ENCODE peak calls at places on chromosomes 7 and 10, in nine cellular contexts. H is gastrocnemius medialis; F is PC-9; K is CD4-positive, alpha-beta T cell; E is WERI-Rb-1; Y is mammary epithelial cell; A is AG04450; Q is heart right ventricle; V is caudate nucleus. J is an unnamed sample.

GRCh38 chr10:74103560-74104248 is 46.9 kb downstream of the AP3M1 start:
- DNase-seq in Q (no peak), Y (no peak), A (no peak), H (no peak), V (no peak), K (no peak), F (no peak), E (no peak), J (peak)

GRCh38 chr7:33143996-33144718 is 14.8 kb downstream of the BBS9 start:
- DNase-seq in Y (peak), K (no peak), V (no peak), H (no peak), Q (no peak), F (peak), A (no peak), E (no peak), J (no peak)

GRCh38 chr7:87091487-87092066 is 32.1 kb upstream of the ELAPOR2 start:
- DNase-seq in H (no peak), Y (no peak), K (no peak), Q (no peak), F (peak), V (no peak), A (no peak), E (no peak), J (no peak)

GRCh38 chr7:129222064-129222463 is 2.8 kb upstream of the AHCYL2 start:
- DNase-seq in Q (no peak), F (no peak), E (peak), Y (no peak), A (no peak), K (no peak), H (no peak), V (no peak), J (peak)

GRCh38 chr7:66896441-66896840 is 24.6 kb upstream of the TMEM248 start:
- DNase-seq in V (no peak), Y (peak), H (no peak), F (no peak), Q (no peak), E (no peak), A (no peak), K (no peak), J (no peak)

GRCh38 chr10:86647773-86648705 is 6.3 kb upstream of the OPN4 start:
- DNase-seq in E (no peak), Y (peak), V (no peak), H (no peak), F (peak), A (no peak), Q (no peak), K (no peak), J (no peak)

GRCh38 chr10:23197416-23197861 is 5.3 kb downstream of the PTF1A start:
- DNase-seq in A (no peak), V (no peak), F (no peak), K (no peak), Y (no peak), E (no peak), H (no peak), Q (no peak), J (no peak)

GRCh38 chr7:81488210-81488609 is 281.6 kb downstream of the HGF start:
- DNase-seq in H (no peak), E (no peak), K (no peak), F (no peak), A (no peak), V (no peak), Q (no peak), Y (peak), J (no peak)

GRCh38 chr10:22410394-22410793 is 65.1 kb downstream of the SPAG6 start:
- DNase-seq in F (no peak), Y (no peak), H (no peak), A (no peak), E (no peak), K (no peak), V (no peak), Q (no peak), J (no peak)

GRCh38 chr10:36493511-36493880 is 631.9 kb upstream of the ANKRD30A start:
- DNase-seq in E (no peak), Q (no peak), Y (peak), A (no peak), K (no peak), V (no peak), F (no peak), H (no peak), J (peak)

GRCh38 chr7:126856691-126857291 is 395.9 kb downstream of the GRM8 start:
- DNase-seq in F (no peak), K (no peak), Y (peak), V (no peak), H (no peak), E (no peak), A (no peak), Q (no peak), J (peak)

GRCh38 chr7:120843121-120843520 is 14.8 kb downstream of the TSPAN12 start:
- DNase-seq in V (no peak), E (no peak), H (no peak), A (no peak), K (no peak), F (no peak), Y (no peak), Q (no peak), J (no peak)

GRCh38 chr10:109866168-109866994 is 56.9 kb downstream of the XPNPEP1 start:
- DNase-seq in K (no peak), H (no peak), E (peak), Q (peak), Y (no peak), F (no peak), V (no peak), A (no peak), J (no peak)

DNA sequence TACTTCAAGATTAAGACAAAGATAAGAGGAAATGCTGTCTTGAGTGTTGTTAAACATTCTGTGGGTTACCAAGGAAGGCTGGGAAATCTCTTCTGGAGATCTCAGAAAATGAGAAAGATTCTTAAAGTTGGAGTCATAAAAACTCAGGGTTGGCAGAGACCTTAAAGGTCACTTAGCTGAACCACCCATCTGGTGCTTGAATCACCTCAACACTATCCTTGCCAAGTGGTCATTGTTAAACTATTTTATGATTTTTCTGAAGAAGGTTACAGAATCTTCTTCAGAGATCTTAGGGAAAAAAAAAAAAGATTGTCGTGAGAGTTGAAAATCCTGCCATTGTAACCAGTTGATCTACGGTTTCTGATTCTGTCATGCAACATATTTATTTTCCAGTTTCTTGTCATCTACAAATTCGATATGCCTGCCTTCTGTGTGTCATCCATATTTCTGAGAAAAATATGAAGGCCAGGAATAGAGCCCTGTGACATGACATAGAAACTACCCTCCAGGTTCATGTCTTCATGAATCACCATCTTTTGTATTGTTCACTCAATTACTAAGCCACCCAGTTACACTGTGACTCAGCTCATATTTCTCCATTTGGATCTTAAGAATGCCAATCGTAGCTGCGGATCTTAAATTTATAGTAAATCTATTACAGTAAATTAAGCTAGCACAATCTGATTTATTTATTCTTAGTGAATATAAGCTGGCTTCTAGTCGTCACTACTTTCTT is 179.3 kb downstream of the ST7 start:
- DNase-seq in V (no peak), F (peak), Q (no peak), H (no peak), K (no peak), A (peak), E (no peak), Y (peak), J (no peak)
- H3K27ac ChIP-seq in V (no peak), F (peak), Q (no peak), H (no peak), K (no peak), A (peak), E (no peak), Y (peak), J (no peak)

GRCh38 chr10:51932530-51932929 is 233.1 kb upstream of the CSTF2T start:
- DNase-seq in E (no peak), K (no peak), Y (no peak), V (no peak), F (no peak), Q (no peak), H (no peak), A (no peak), J (no peak)
- H3K27ac ChIP-seq in E (no peak), K (no peak), Y (no peak), V (no peak), F (no peak), Q (no peak), H (no peak), A (no peak), J (no peak)

GRCh38 chr10:71218046-71218832 is 5.9 kb downstream of the UNC5B start:
- DNase-seq in V (no peak), K (no peak), E (no peak), F (peak), Q (no peak), A (no peak), Y (peak), H (peak), J (no peak)
- H3K27ac ChIP-seq in V (peak), K (no peak), E (no peak), F (no peak), Q (peak), A (no peak), Y (no peak), H (no peak), J (no peak)

DNA sequence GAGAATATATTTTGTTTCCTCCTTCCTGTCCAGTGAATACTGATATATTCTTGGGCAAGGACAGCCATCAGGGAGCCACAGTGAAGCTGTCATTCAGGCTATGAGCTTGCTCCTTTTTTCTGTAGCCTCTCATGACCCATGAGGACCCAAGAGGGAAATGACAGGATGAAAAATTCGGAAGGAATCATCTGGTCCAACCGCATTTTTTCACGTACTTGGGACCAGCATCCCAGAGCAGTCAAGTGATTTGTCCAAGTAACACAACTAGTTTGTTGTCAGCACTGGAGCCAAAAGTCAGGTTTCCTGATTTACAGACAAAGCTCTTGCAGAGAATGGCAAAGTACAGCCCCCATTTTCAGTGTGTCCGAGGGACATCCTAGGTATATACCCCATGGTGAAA is 47.2 kb upstream of the AGBL3 start:
- DNase-seq in V (no peak), H (no peak), A (no peak), K (no peak), F (no peak), Q (no peak), E (no peak), Y (no peak), J (no peak)
- H3K27ac ChIP-seq in V (no peak), H (peak), A (no peak), K (no peak), F (no peak), Q (peak), E (no peak), Y (no peak), J (no peak)

GRCh38 chr10:113788604-113789083 is 37.2 kb downstream of the PLEKHS1 start:
- DNase-seq in A (peak), E (no peak), Y (peak), H (peak), Q (peak), F (peak), K (no peak), V (no peak), J (no peak)
- H3K27ac ChIP-seq in A (no peak), E (no peak), Y (peak), H (peak), Q (no peak), F (no peak), K (no peak), V (no peak), J (no peak)

GRCh38 chr7:99379043-99379577 is 4.6 kb downstream of the ARPC1B start:
- DNase-seq in E (no peak), H (peak), Y (peak), Q (peak), V (no peak), K (no peak), A (peak), F (no peak), J (peak)
- H3K27ac ChIP-seq in E (no peak), H (peak), Y (peak), Q (peak), V (peak), K (peak), A (peak), F (no peak), J (peak)

GRCh38 chr7:107563072-107563760 is 504 bp downstream of the COG5 start:
- DNase-seq in F (peak), Y (no peak), Q (no peak), A (no peak), K (peak), H (no peak), V (no peak), E (no peak), J (peak)
- H3K27ac ChIP-seq in F (peak), Y (peak), Q (peak), A (no peak), K (peak), H (peak), V (peak), E (peak), J (peak)

GRCh38 chr10:132444877-132445351 is 47.9 kb downstream of the PWWP2B start:
- DNase-seq in H (no peak), V (no peak), E (no peak), Q (no peak), K (no peak), F (peak), Y (no peak), A (no peak), J (no peak)

GRCh38 chr10:132446661-132447445 is 49.9 kb downstream of the PWWP2B start:
- DNase-seq in K (peak), V (no peak), Y (peak), Q (no peak), E (peak), H (no peak), F (peak), A (no peak), J (peak)

GRCh38 chr10:132447446-132448247 is 50.6 kb downstream of the PWWP2B start:
- DNase-seq in Y (peak), K (peak), A (peak), V (no peak), Q (no peak), H (no peak), E (no peak), F (peak), J (no peak)

GRCh38 chr10:132445516-132446194 is 48.7 kb downstream of the PWWP2B start:
- DNase-seq in V (no peak), K (no peak), F (no peak), Y (no peak), A (no peak), H (no peak), E (no peak), Q (no peak), J (no peak)

GRCh38 chr10:132446195-132446581 is 49.2 kb downstream of the PWWP2B start:
- DNase-seq in E (no peak), Y (no peak), V (no peak), K (no peak), H (no peak), F (no peak), Q (no peak), A (no peak), J (no peak)
- H3K27ac ChIP-seq in E (peak), Y (no peak), V (no peak), K (peak), H (no peak), F (no peak), Q (no peak), A (no peak), J (no peak)